ENCODE peak calls at places on chromosomes 7 and 10, in ten cellular contexts. V is foreskin keratinocyte, I is heart right ventricle, O is endothelial cell of umbilical vein, Q is IMR-90, U is endothelial cell, Z is lung, L is left ventricle myocardium inferior, B is HFFc6, C is astrocyte of the spinal cord. D is an unnamed sample.

GRCh38 chr10:36499696-36500095 is 625.7 kb upstream of the ANKRD30A start:
- DNase-seq in L (no peak), I (no peak), C (no peak), B (no peak), O (peak; percentile 75), Q (peak; percentile 65), V (peak; percentile 59), U (no peak), Z (no peak), D (peak; percentile 97)

GRCh38 chr10:124565565-124566221 is 104.1 kb downstream of the LHPP start:
- DNase-seq in I (peak; percentile 57), Z (peak; percentile 67), C (no peak), Q (no peak), O (no peak), L (no peak), B (no peak), V (no peak), U (peak; percentile 54), D (peak; percentile 16)

GRCh38 chr7:67610897-67611296 is 614.3 kb downstream of the TYW1 start:
- DNase-seq in U (no peak), Z (no peak), B (no peak), C (no peak), I (no peak), L (no peak), V (no peak), O (no peak), Q (no peak), D (no peak)

GRCh38 chr7:44961844-44962482 is 16.9 kb downstream of the MYO1G start:
- DNase-seq in L (no peak), Q (no peak), Z (no peak), B (no peak), C (no peak), O (no peak), I (no peak), U (no peak), V (no peak), D (no peak)

GRCh38 chr10:121159670-121160069 is 308.5 kb downstream of the WDR11 start:
- DNase-seq in B (no peak), Z (no peak), I (no peak), L (no peak), C (no peak), U (no peak), Q (no peak), O (no peak), V (peak; percentile 98), D (peak; percentile 20)

GRCh38 chr7:31104361-31105255 is 52.5 kb downstream of the ADCYAP1R1 start:
- DNase-seq in O (no peak), V (no peak), B (no peak), C (no peak), U (no peak), I (no peak), Q (no peak), L (no peak), Z (no peak), D (no peak)

GRCh38 chr7:157140118-157140905 is 1.6 kb downstream of the UBE3C start:
- DNase-seq in Q (no peak), V (no peak), B (no peak), O (no peak), C (no peak), I (no peak), L (no peak), Z (peak; percentile 23), U (no peak), D (no peak)

GRCh38 chr7:30308392-30308791 is 24.0 kb downstream of the ZNRF2 start:
- DNase-seq in U (no peak), Q (peak; percentile 12), I (no peak), V (no peak), O (no peak), L (no peak), B (no peak), C (no peak), Z (no peak), D (peak; percentile 80)

GRCh38 chr10:45308707-45309106 is 6.7 kb downstream of the OR13A1 start:
- DNase-seq in O (no peak), I (no peak), C (no peak), Q (no peak), L (no peak), U (no peak), V (no peak), Z (no peak), B (no peak), D (peak; percentile 50)
- TF ChIP-seq CTCF in O (no peak), I (peak; percentile 34), C (no peak), Q (no peak), L (peak; percentile 38), U (no peak), V (peak; percentile 8), Z (no peak), B (peak; percentile 9), D (peak; percentile 57)

GRCh38 chr7:113504691-113505090 is 386.3 kb upstream of the SMIM30 start:
- DNase-seq in L (no peak), O (no peak), Q (no peak), U (no peak), V (no peak), C (no peak), B (no peak), Z (no peak), I (no peak), D (no peak)

DNA sequence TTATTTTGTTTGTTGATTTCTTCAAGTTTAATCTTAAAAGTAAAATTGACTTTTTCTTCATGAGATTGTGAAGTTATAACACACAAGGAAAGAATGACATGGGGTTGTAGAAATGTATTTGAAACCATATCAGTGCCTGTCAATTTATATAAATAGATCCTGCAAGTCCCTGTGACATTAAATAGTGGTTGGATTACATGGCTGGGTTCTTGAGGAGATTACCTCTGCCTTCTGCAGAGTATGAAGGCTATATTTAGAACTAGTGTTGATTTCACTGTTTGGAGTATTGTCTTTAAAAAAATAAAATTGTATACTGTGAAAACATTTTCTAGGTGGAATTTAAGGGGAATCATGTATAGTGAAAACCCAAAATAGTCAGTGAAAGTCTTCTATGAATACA is 385.8 kb upstream of the SMIM30 start:
- DNase-seq in V (no peak), O (no peak), I (no peak), B (no peak), C (no peak), U (no peak), Q (no peak), L (no peak), Z (no peak), D (no peak)
- TF ChIP-seq CTCF in V (no peak), O (no peak), I (no peak), B (no peak), C (no peak), U (no peak), Q (no peak), L (no peak), Z (no peak), D (no peak)

GRCh38 chr10:129951251-129951808 is 12.7 kb downstream of the EBF3 start:
- DNase-seq in Q (no peak), V (no peak), B (no peak), Z (no peak), C (no peak), I (no peak), O (no peak), U (no peak), L (no peak), D (no peak)

GRCh38 chr10:129946868-129947267 is 17.2 kb downstream of the EBF3 start:
- DNase-seq in O (no peak), Z (no peak), C (no peak), Q (no peak), I (no peak), B (no peak), U (no peak), L (no peak), V (no peak), D (no peak)

GRCh38 chr10:129951841-129952240 is 12.2 kb downstream of the EBF3 start:
- DNase-seq in V (no peak), Z (no peak), B (no peak), Q (no peak), O (no peak), L (no peak), U (no peak), C (no peak), I (no peak), D (no peak)

GRCh38 chr10:129950651-129951050 is 13.4 kb downstream of the EBF3 start:
- DNase-seq in Q (peak; percentile 41), U (no peak), Z (no peak), O (no peak), I (no peak), C (no peak), B (no peak), V (no peak), L (no peak), D (no peak)

GRCh38 chr10:129949411-129950335 is 14.4 kb downstream of the EBF3 start:
- DNase-seq in B (no peak), C (no peak), Q (peak; percentile 26), I (peak; percentile 82), Z (no peak), L (peak; percentile 83), O (no peak), U (peak; percentile 63), V (no peak), D (no peak)
- TF ChIP-seq CTCF in B (no peak), C (no peak), Q (no peak), I (no peak), Z (no peak), L (no peak), O (no peak), U (no peak), V (no peak), D (no peak)

GRCh38 chr10:132271458-132272011 is 36.2 kb downstream of the STK32C start:
- DNase-seq in B (no peak), U (no peak), O (no peak), I (no peak), L (no peak), C (no peak), Q (no peak), Z (no peak), V (no peak), D (no peak)

GRCh38 chr10:132270721-132271457 is 36.9 kb downstream of the STK32C start:
- DNase-seq in O (no peak), L (no peak), V (no peak), C (no peak), I (no peak), Z (no peak), B (no peak), U (no peak), Q (no peak), D (no peak)

GRCh38 chr10:132272767-132273090 is 35.0 kb downstream of the STK32C start:
- DNase-seq in O (no peak), U (no peak), B (no peak), Q (no peak), I (no peak), L (no peak), Z (no peak), V (no peak), C (no peak), D (no peak)

GRCh38 chr10:132273304-132273944 is 34.3 kb downstream of the STK32C start:
- DNase-seq in O (no peak), U (no peak), Q (no peak), L (no peak), C (no peak), I (no peak), V (no peak), B (no peak), Z (no peak), D (no peak)

DNA sequence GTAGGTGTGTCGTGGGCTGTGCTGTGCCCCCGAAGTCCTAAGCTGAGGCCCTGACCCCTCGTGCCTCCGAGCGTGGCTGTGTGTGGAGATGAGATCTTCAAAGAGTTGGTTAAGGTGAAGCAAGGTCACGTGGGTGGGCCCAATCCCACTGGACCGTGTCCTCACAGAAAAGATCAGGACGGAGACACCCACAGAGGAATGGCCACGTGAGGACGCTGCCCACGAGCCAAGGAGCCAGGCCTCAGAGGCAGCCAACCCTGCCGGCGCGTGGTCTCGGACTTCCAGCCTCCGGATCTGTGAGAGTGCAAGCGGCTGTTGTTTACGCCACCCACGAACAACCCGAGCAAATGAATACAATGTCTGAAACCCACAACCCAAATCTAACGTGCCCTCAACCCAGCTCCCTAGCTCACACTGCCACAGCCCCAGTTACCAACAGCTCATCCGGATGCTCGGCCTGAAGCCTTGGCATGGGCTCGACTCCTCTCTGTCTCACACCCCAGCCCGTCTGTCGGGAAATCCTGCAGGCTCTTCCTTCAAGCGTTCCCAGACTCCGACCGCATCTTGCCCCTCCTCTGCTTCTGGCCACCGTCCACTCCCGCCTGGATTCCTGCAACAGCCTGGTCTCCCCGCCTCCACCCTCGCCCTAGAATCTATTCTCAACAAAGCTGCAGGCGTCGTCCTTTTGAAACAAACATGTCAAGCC is 35.5 kb downstream of the STK32C start:
- DNase-seq in C (peak; percentile 26), B (no peak), O (no peak), I (no peak), Z (peak; percentile 38), V (no peak), L (peak; percentile 34), U (no peak), Q (peak; percentile 60), D (no peak)
- TF ChIP-seq CTCF in C (no peak), B (no peak), O (no peak), I (no peak), Z (no peak), V (no peak), L (no peak), U (no peak), Q (no peak), D (no peak)